ENCODE peak calls at places on chromosomes 3 and 15, in ten cellular contexts. G, R, W, X, T, V, M, S, I and Y are unnamed samples.

GRCh38 chr15:60471314-60471713 is 7.6 kb downstream of the ICE2 start:
- DNase-seq in R (no peak), M (no peak), G (no peak), X (no peak), I (no peak), W (no peak), V (peak; percentile 16), T (no peak), S (no peak), Y (no peak)

GRCh38 chr3:190566043-190566933 is 52.4 kb downstream of the IL1RAP start:
- DNase-seq in R (peak; percentile 100), V (peak; percentile 99), W (no peak), X (peak; percentile 100), I (no peak), T (peak; percentile 99), S (peak; percentile 100), G (peak; percentile 99), M (peak; percentile 100), Y (no peak)

GRCh38 chr15:78810377-78811123 is 714 bp downstream of the ADAMTS7 start:
- DNase-seq in I (no peak), V (peak; percentile 54), G (no peak), S (peak; percentile 68), T (peak; percentile 56), M (peak; percentile 26), R (no peak), W (peak; percentile 67), X (peak; percentile 27), Y (peak; percentile 73)

GRCh38 chr3:107068980-107069379 is 308.3 kb upstream of the CCDC54 start:
- DNase-seq in S (peak; percentile 86), V (peak; percentile 79), X (peak; percentile 95), G (peak; percentile 97), R (peak; percentile 75), T (no peak), I (no peak), W (peak; percentile 1), M (peak; percentile 56), Y (no peak)

GRCh38 chr3:55267206-55267930 is 219.7 kb downstream of the WNT5A start:
- DNase-seq in I (no peak), G (peak; percentile 32), T (no peak), X (peak; percentile 74), R (no peak), S (no peak), W (no peak), M (peak; percentile 79), V (no peak), Y (no peak)

GRCh38 chr3:15520185-15520584 is 1.3 kb downstream of the COLQ start:
- DNase-seq in X (no peak), M (no peak), V (peak; percentile 42), R (peak; percentile 21), T (no peak), G (no peak), S (no peak), I (no peak), W (no peak), Y (no peak)

GRCh38 chr15:98150531-98150930 is 190.0 kb downstream of the ARRDC4 start:
- DNase-seq in G (no peak), X (no peak), S (no peak), M (no peak), T (no peak), W (no peak), R (no peak), V (peak; percentile 34), I (peak; percentile 18), Y (no peak)

GRCh38 chr3:150128126-150128525 is 157.4 kb upstream of the PFN2 start:
- DNase-seq in S (no peak), T (no peak), I (no peak), R (peak; percentile 91), M (no peak), V (no peak), G (no peak), X (no peak), W (no peak), Y (no peak)

GRCh38 chr3:182725372-182726251 is 67.7 kb upstream of the ATP11B start:
- DNase-seq in M (peak; percentile 7), V (no peak), I (no peak), T (no peak), W (no peak), S (no peak), G (no peak), X (peak; percentile 8), R (no peak), Y (no peak)

GRCh38 chr15:74725241-74725774 is at the start of gene CYP1A1:
- DNase-seq in M (no peak), G (no peak), R (peak; percentile 46), I (no peak), T (peak; percentile 31), X (no peak), V (peak; percentile 29), W (no peak), S (peak; percentile 29), Y (no peak)

GRCh38 chr3:134929976-134930375 is 134.9 kb downstream of the EPHB1 start:
- DNase-seq in M (no peak), X (no peak), W (no peak), G (no peak), S (no peak), V (no peak), R (no peak), T (no peak), I (no peak), Y (no peak)

GRCh38 chr3:9067352-9067975 is 104.2 kb upstream of the RAD18 start:
- DNase-seq in G (peak; percentile 30), X (peak; percentile 74), T (peak; percentile 49), M (peak; percentile 63), R (peak; percentile 81), I (peak; percentile 46), S (peak; percentile 64), V (peak; percentile 61), W (peak; percentile 68), Y (peak; percentile 62)

GRCh38 chr15:71114066-71114680 is 1.1 kb upstream of the THSD4 start:
- DNase-seq in G (no peak), I (no peak), X (no peak), R (no peak), M (no peak), S (no peak), V (no peak), W (no peak), T (no peak), Y (no peak)

GRCh38 chr3:32256206-32256605 is 17.7 kb downstream of the CMTM8 start:
- DNase-seq in V (no peak), S (no peak), X (no peak), T (no peak), G (no peak), R (no peak), M (no peak), I (no peak), W (no peak), Y (no peak)

GRCh38 chr3:46615050-46615449 is 2.7 kb downstream of the FAM240A start:
- DNase-seq in I (no peak), X (no peak), M (no peak), V (no peak), G (no peak), W (no peak), T (no peak), R (no peak), S (no peak), Y (no peak)

GRCh38 chr3:51637941-51638471 is 33.0 kb upstream of the TEX264 start:
- DNase-seq in X (peak; percentile 73), I (peak; percentile 75), R (peak; percentile 90), M (peak; percentile 66), T (peak; percentile 76), W (peak; percentile 69), S (peak; percentile 58), G (peak; percentile 13), V (peak; percentile 75), Y (peak; percentile 69)

GRCh38 chr3:113531826-113532697 is at the start of gene SIDT1:
- DNase-seq in M (no peak), S (peak; percentile 23), G (no peak), V (peak; percentile 42), X (no peak), R (no peak), W (peak; percentile 79), I (peak; percentile 88), T (peak; percentile 46), Y (peak; percentile 84)

GRCh38 chr15:101045236-101045646 is 126.1 kb downstream of the LRRK1 start:
- DNase-seq in T (no peak), S (no peak), V (no peak), R (no peak), I (no peak), X (no peak), W (no peak), M (no peak), G (no peak), Y (no peak)

GRCh38 chr3:151976211-151977050 is 103.0 kb downstream of the SUCNR1 start:
- DNase-seq in X (peak; percentile 98), G (peak; percentile 94), R (peak; percentile 49), S (peak; percentile 99), M (peak; percentile 99), T (peak; percentile 93), V (peak; percentile 59), W (no peak), I (no peak), Y (no peak)

GRCh38 chr3:182464513-182465145 is 328.7 kb upstream of the ATP11B start:
- DNase-seq in I (no peak), W (no peak), T (no peak), V (no peak), R (no peak), X (no peak), G (no peak), M (no peak), S (no peak), Y (no peak)

GRCh38 chr15:70308011-70308761 is 210.5 kb upstream of the TLE3 start:
- DNase-seq in T (no peak), M (no peak), G (no peak), S (peak; percentile 43), I (no peak), V (peak; percentile 89), X (no peak), R (no peak), W (peak; percentile 62), Y (peak; percentile 60)

GRCh38 chr3:64443553-64444331 is 218.5 kb upstream of the PRICKLE2 start:
- DNase-seq in W (no peak), X (peak; percentile 84), I (no peak), G (peak; percentile 39), T (no peak), V (no peak), S (peak; percentile 92), M (peak; percentile 77), R (no peak), Y (no peak)

GRCh38 chr3:9938966-9939365 is 5.3 kb downstream of the CRELD1 start:
- DNase-seq in T (no peak), I (no peak), V (no peak), M (no peak), S (no peak), W (no peak), G (no peak), X (no peak), R (no peak), Y (no peak)

GRCh38 chr3:144055604-144056003 is 84.0 kb downstream of the DIPK2A start:
- DNase-seq in V (no peak), M (peak; percentile 53), G (no peak), X (no peak), R (no peak), S (no peak), I (no peak), W (no peak), T (peak; percentile 6), Y (no peak)

GRCh38 chr15:73628976-73629854 is 4.0 kb downstream of the NPTN start:
- DNase-seq in T (no peak), X (no peak), W (no peak), R (no peak), G (no peak), M (peak; percentile 56), S (no peak), V (peak; percentile 61), I (no peak), Y (no peak)

GRCh38 chr15:47376190-47376589 is 341.1 kb upstream of the SEMA6D start:
- DNase-seq in S (no peak), V (peak; percentile 4), M (no peak), I (no peak), T (no peak), G (no peak), W (no peak), X (no peak), R (no peak), Y (no peak)

GRCh38 chr3:64264491-64265109 is 39.3 kb upstream of the PRICKLE2 start:
- DNase-seq in S (peak; percentile 53), G (peak; percentile 36), X (peak; percentile 76), W (no peak), R (no peak), V (no peak), M (peak; percentile 45), I (no peak), T (no peak), Y (no peak)

GRCh38 chr3:11544413-11545181 is 99.1 kb downstream of the VGLL4 start:
- DNase-seq in R (no peak), G (no peak), I (no peak), M (no peak), X (peak; percentile 57), S (peak; percentile 95), W (no peak), T (no peak), V (peak; percentile 26), Y (no peak)